ENCODE peak calls at places on chromosomes 6 and 20, in five cellular contexts. B, Q, T, M and G are unnamed samples.

GRCh38 chr6:74731204-74731603 is 474.6 kb downstream of the COL12A1 start:
- DNase-seq in Q (no peak), M (peak; percentile 77), T (no peak), B (no peak), G (no peak)

GRCh38 chr6:38725414-38726183 is 10.5 kb downstream of the DNAH8 start:
- DNase-seq in Q (peak; percentile 15), M (no peak), B (no peak), T (no peak), G (no peak)

GRCh38 chr6:4319992-4320683 is 184.8 kb upstream of the ECI2 start:
- DNase-seq in M (no peak), T (peak; percentile 70), Q (no peak), B (no peak), G (no peak)

GRCh38 chr6:48626421-48626820 is 515.4 kb upstream of the PTCHD4 start:
- DNase-seq in B (no peak), Q (no peak), M (no peak), T (no peak), G (no peak)

GRCh38 chr6:100458841-100459154 is 5.9 kb downstream of the SIM1 start:
- DNase-seq in Q (no peak), M (no peak), B (no peak), T (no peak), G (no peak)

GRCh38 chr20:35359335-35359997 is 52.3 kb downstream of the UQCC1 start:
- DNase-seq in T (no peak), Q (no peak), M (peak; percentile 54), B (no peak), G (no peak)

GRCh38 chr20:1434571-1435336 is 31.9 kb downstream of the NSFL1C start:
- DNase-seq in B (peak; percentile 87), T (peak; percentile 38), M (no peak), Q (peak; percentile 54), G (peak; percentile 70)

GRCh38 chr6:147000545-147001488 is 203.4 kb upstream of the STXBP5 start:
- DNase-seq in T (no peak), M (no peak), Q (no peak), B (no peak), G (no peak)

GRCh38 chr6:106642476-106642875 is 13.1 kb downstream of the QRSL1 start:
- DNase-seq in Q (no peak), T (no peak), B (no peak), M (no peak), G (no peak)

GRCh38 chr6:168150551-168151444 is 71.8 kb upstream of the FRMD1 start:
- DNase-seq in Q (peak; percentile 55), M (peak; percentile 21), B (no peak), T (no peak), G (no peak)

GRCh38 chr6:100883347-100883746 is 2.2 kb upstream of the ASCC3 start:
- DNase-seq in M (no peak), T (no peak), B (no peak), Q (peak; percentile 26), G (no peak)

GRCh38 chr6:43829470-43829869 is 59.5 kb downstream of the VEGFA start:
- DNase-seq in M (no peak), Q (no peak), T (no peak), B (no peak), G (no peak)

GRCh38 chr6:62652692-62653328 is 366.8 kb upstream of the KHDRBS2 start:
- DNase-seq in B (no peak), M (no peak), T (no peak), Q (peak; percentile 55), G (no peak)

GRCh38 chr6:67133973-67134372 is 1426.9 kb upstream of the EYS start:
- DNase-seq in T (no peak), Q (peak; percentile 2), B (no peak), M (no peak), G (no peak)

GRCh38 chr20:5786930-5787826 is 37.0 kb downstream of the SHLD1 start:
- DNase-seq in M (no peak), T (no peak), B (no peak), Q (peak; percentile 20), G (no peak)

GRCh38 chr6:151627689-151628444 is 134.1 kb downstream of the CCDC170 start:
- DNase-seq in B (no peak), T (peak; percentile 88), Q (no peak), M (no peak), G (no peak)

GRCh38 chr6:93721386-93722048 is 302.2 kb upstream of the EPHA7 start:
- DNase-seq in T (no peak), M (peak; percentile 76), Q (peak; percentile 91), B (no peak), G (no peak)

GRCh38 chr6:63882208-63882607 is 246.6 kb downstream of the PHF3 start:
- DNase-seq in Q (peak; percentile 43), T (no peak), B (no peak), M (no peak), G (no peak)

GRCh38 chr6:160267102-160267501 is 8.5 kb upstream of the SLC22A2 start:
- DNase-seq in B (no peak), T (no peak), Q (no peak), M (no peak), G (no peak)

GRCh38 chr20:59253779-59254319 is 46.6 kb upstream of the EDN3 start:
- DNase-seq in Q (no peak), B (peak; percentile 57), M (no peak), T (peak; percentile 36), G (no peak)

GRCh38 chr6:125808060-125808459 is 17.3 kb downstream of the NCOA7 start:
- DNase-seq in M (no peak), Q (peak; percentile 43), B (no peak), T (no peak), G (no peak)

GRCh38 chr20:2485662-2486061 is 15.1 kb upstream of the SNRPB start:
- DNase-seq in M (no peak), Q (no peak), B (no peak), T (no peak), G (no peak)

GRCh38 chr20:5073154-5074049 is 46.4 kb downstream of the PCNA start:
- DNase-seq in Q (peak; percentile 34), T (peak; percentile 80), B (no peak), M (peak; percentile 48), G (no peak)

GRCh38 chr6:170345662-170346061 is 39.1 kb downstream of the FAM120B start:
- DNase-seq in M (no peak), Q (no peak), T (no peak), B (peak; percentile 55), G (no peak)

GRCh38 chr20:25058797-25059486 is 1.0 kb upstream of the ACSS1 start:
- DNase-seq in Q (peak; percentile 23), B (peak; percentile 18), T (no peak), M (no peak), G (no peak)

GRCh38 chr6:137769797-137770362 is 97.2 kb upstream of the TNFAIP3 start:
- DNase-seq in M (no peak), B (no peak), Q (no peak), T (no peak), G (no peak)

GRCh38 chr6:49479308-49480004 is 16.3 kb downstream of the CENPQ start:
- DNase-seq in T (no peak), Q (no peak), M (no peak), B (no peak), G (no peak)

GRCh38 chr6:3849681-3850450 is 693 bp downstream of the FAM50B start:
- DNase-seq in T (no peak), M (no peak), Q (peak; percentile 45), B (no peak), G (peak; percentile 12)

GRCh38 chr6:100203391-100203790 is 209.4 kb upstream of the MCHR2 start:
- DNase-seq in Q (no peak), M (no peak), B (no peak), T (peak; percentile 85), G (no peak)

GRCh38 chr6:22681761-22682160 is 112.4 kb downstream of the HDGFL1 start:
- DNase-seq in T (no peak), Q (no peak), M (no peak), B (no peak), G (no peak)

GRCh38 chr20:10639762-10640556 is 33.8 kb downstream of the JAG1 start:
- DNase-seq in M (no peak), T (no peak), B (no peak), Q (no peak), G (no peak)

GRCh38 chr6:26196846-26197683 is 109.8 kb downstream of the HFE start:
- DNase-seq in T (peak; percentile 92), B (peak; percentile 91), Q (peak; percentile 86), M (peak; percentile 90), G (peak; percentile 90)